ENCODE peak calls at places on chromosomes 12 and 14, in eight cellular contexts. T is fibroblast of the conjunctiva; I is activated CD4-positive, alpha-beta T cell treated with anti-CD3 and anti-CD28 coated beads, Interleukin-2, amount 50 U/mL, for 4 hours; X is activated CD8-positive, alpha-beta memory T cell treated with anti-CD3 and anti-CD28 coated beads for 24 hours; P is EL; Y is stimulated activated CD4-positive, alpha-beta T cell treated with anti-CD3 and anti-CD28 coated beads, Interleukin-1b, Interleukin-23, amount 100 ng/mL, for 48 hours; U is effector memory CD4-positive, alpha-beta T cell; W is Daoy. B is an unnamed sample.
A peak's percentile ranks its signal among the peaks of the same experiment; 100 is the strongest.

GRCh38 chr12:4012977-4013968 is 140.1 kb upstream of the PARP11 start:
- DNase-seq in T (no peak), I (no peak), X (no peak), P (no peak), Y (no peak), U (no peak), W (peak; percentile 35), B (no peak)

GRCh38 chr14:90858511-90858910 is 42.3 kb upstream of the TTC7B start:
- DNase-seq in T (no peak), I (no peak), X (no peak), P (no peak), Y (no peak), U (no peak), W (no peak), B (no peak)

GRCh38 chr12:89756100-89756637 is 47.5 kb upstream of the ATP2B1 start:
- DNase-seq in T (no peak), I (no peak), X (no peak), P (no peak), Y (no peak), U (no peak), W (no peak), B (no peak)

GRCh38 chr12:102816816-102817434 is 100.1 kb downstream of the PAH start:
- DNase-seq in T (peak; percentile 5), I (no peak), X (no peak), P (peak; percentile 28), Y (no peak), U (no peak), W (peak; percentile 15), B (no peak)

GRCh38 chr12:101172316-101172715 is 37.7 kb downstream of the SLC5A8 start:
- DNase-seq in T (no peak), I (no peak), X (no peak), P (peak; percentile 51), Y (no peak), U (no peak), W (peak; percentile 58), B (no peak)

GRCh38 chr12:109518820-109519665 is 41.6 kb downstream of the UBE3B start:
- DNase-seq in T (peak; percentile 24), I (peak; percentile 53), X (peak; percentile 71), P (peak; percentile 65), Y (peak; percentile 41), U (peak; percentile 24), W (peak; percentile 85), B (peak; percentile 41)

GRCh38 chr14:74595006-74595735 is 16.9 kb downstream of the LTBP2 start:
- DNase-seq in T (peak; percentile 80), I (no peak), X (no peak), P (no peak), Y (no peak), U (no peak), W (peak; percentile 80), B (no peak)

GRCh38 chr14:54610051-54610977 is 43.4 kb downstream of the SAMD4A start:
- DNase-seq in T (no peak), I (no peak), X (no peak), P (peak; percentile 86), Y (no peak), U (no peak), W (no peak), B (no peak)

GRCh38 chr12:4267904-4268548 is 5.5 kb upstream of the CCND2 start:
- DNase-seq in T (no peak), I (no peak), X (no peak), P (no peak), Y (no peak), U (no peak), W (no peak), B (no peak)

GRCh38 chr12:50032516-50033316 is 7.4 kb upstream of the RACGAP1 start:
- DNase-seq in T (no peak), I (no peak), X (peak; percentile 53), P (no peak), Y (no peak), U (no peak), W (no peak), B (no peak)

B was measured in AG04450.